ENCODE peak calls at places on chromosomes 7 and 10, in six cellular contexts. One of them, this sample, is unnamed.

GRCh38 chr7:128067983-128068382 is 36.7 kb upstream of the LRRC4 start:
- DNase-seq in BJ: no peak
- DNase-seq in SJSA1: no peak
- DNase-seq in CD8-positive, alpha-beta memory T cell: no peak
- DNase-seq in AG09309: no peak
- DNase-seq in heart left ventricle: no peak
- DNase-seq in this sample: no peak

GRCh38 chr10:86970152-86970886 is 2.0 kb downstream of the ADIRF start:
- DNase-seq in BJ: no peak
- DNase-seq in SJSA1: peak
- DNase-seq in CD8-positive, alpha-beta memory T cell: no peak
- DNase-seq in AG09309: no peak
- DNase-seq in heart left ventricle: peak
- DNase-seq in this sample: no peak

GRCh38 chr7:16982640-16983103 is 100.9 kb upstream of the AGR3 start:
- DNase-seq in BJ: no peak
- DNase-seq in SJSA1: peak
- DNase-seq in CD8-positive, alpha-beta memory T cell: peak
- DNase-seq in AG09309: no peak
- DNase-seq in heart left ventricle: no peak
- DNase-seq in this sample: peak

GRCh38 chr7:23530901-23531793 is 634 bp downstream of the TRA2A start:
- DNase-seq in BJ: no peak
- DNase-seq in SJSA1: peak
- DNase-seq in CD8-positive, alpha-beta memory T cell: peak
- DNase-seq in AG09309: no peak
- DNase-seq in heart left ventricle: peak
- DNase-seq in this sample: no peak

GRCh38 chr10:63723741-63724140 is 202.5 kb downstream of the REEP3 start:
- DNase-seq in BJ: no peak
- DNase-seq in SJSA1: no peak
- DNase-seq in CD8-positive, alpha-beta memory T cell: no peak
- DNase-seq in AG09309: no peak
- DNase-seq in heart left ventricle: no peak
- DNase-seq in this sample: no peak

GRCh38 chr10:14618669-14619068 is 156.0 kb downstream of the FAM107B start:
- DNase-seq in BJ: no peak
- DNase-seq in SJSA1: no peak
- DNase-seq in CD8-positive, alpha-beta memory T cell: no peak
- DNase-seq in AG09309: no peak
- DNase-seq in heart left ventricle: no peak
- DNase-seq in this sample: no peak

GRCh38 chr7:134448359-134449229 is 10.3 kb downstream of the AKR1B1 start:
- DNase-seq in BJ: peak
- DNase-seq in SJSA1: peak
- DNase-seq in CD8-positive, alpha-beta memory T cell: no peak
- DNase-seq in AG09309: peak
- DNase-seq in heart left ventricle: no peak
- DNase-seq in this sample: peak

GRCh38 chr10:114518401-114519305 is 114.4 kb upstream of the AFAP1L2 start:
- DNase-seq in BJ: no peak
- DNase-seq in SJSA1: peak
- DNase-seq in CD8-positive, alpha-beta memory T cell: no peak
- DNase-seq in AG09309: no peak
- DNase-seq in heart left ventricle: no peak
- DNase-seq in this sample: no peak

GRCh38 chr7:83161851-83162401 is 758 bp downstream of the PCLO start:
- DNase-seq in BJ: no peak
- DNase-seq in SJSA1: no peak
- DNase-seq in CD8-positive, alpha-beta memory T cell: no peak
- DNase-seq in AG09309: no peak
- DNase-seq in heart left ventricle: no peak
- DNase-seq in this sample: no peak

GRCh38 chr7:55308186-55308929 is 56.8 kb upstream of the LANCL2 start:
- DNase-seq in BJ: peak
- DNase-seq in SJSA1: no peak
- DNase-seq in CD8-positive, alpha-beta memory T cell: no peak
- DNase-seq in AG09309: peak
- DNase-seq in heart left ventricle: no peak
- DNase-seq in this sample: peak

GRCh38 chr10:121490906-121491519 is 107.2 kb downstream of the FGFR2 start:
- DNase-seq in BJ: no peak
- DNase-seq in SJSA1: no peak
- DNase-seq in CD8-positive, alpha-beta memory T cell: no peak
- DNase-seq in AG09309: no peak
- DNase-seq in heart left ventricle: peak
- DNase-seq in this sample: no peak

GRCh38 chr7:45872116-45873034 is 507 bp downstream of the CCDC201 start:
- DNase-seq in BJ: no peak
- DNase-seq in SJSA1: no peak
- DNase-seq in CD8-positive, alpha-beta memory T cell: no peak
- DNase-seq in AG09309: no peak
- DNase-seq in heart left ventricle: no peak
- DNase-seq in this sample: no peak

GRCh38 chr7:66639773-66640172 is 11.1 kb downstream of the KCTD7 start:
- DNase-seq in BJ: no peak
- DNase-seq in SJSA1: no peak
- DNase-seq in CD8-positive, alpha-beta memory T cell: no peak
- DNase-seq in AG09309: no peak
- DNase-seq in heart left ventricle: no peak
- DNase-seq in this sample: no peak

GRCh38 chr7:121000091-121000983 is 11.8 kb downstream of the CPED1 start:
- DNase-seq in BJ: no peak
- DNase-seq in SJSA1: peak
- DNase-seq in CD8-positive, alpha-beta memory T cell: no peak
- DNase-seq in AG09309: no peak
- DNase-seq in heart left ventricle: no peak
- DNase-seq in this sample: no peak

GRCh38 chr10:80454526-80455460 is 683 bp downstream of the TSPAN14 start:
- DNase-seq in BJ: no peak
- DNase-seq in SJSA1: no peak
- DNase-seq in CD8-positive, alpha-beta memory T cell: peak
- DNase-seq in AG09309: no peak
- DNase-seq in heart left ventricle: peak
- DNase-seq in this sample: no peak

GRCh38 chr10:100146875-100147665 is 38.8 kb downstream of the ERLIN1 start:
- DNase-seq in BJ: no peak
- DNase-seq in SJSA1: no peak
- DNase-seq in CD8-positive, alpha-beta memory T cell: no peak
- DNase-seq in AG09309: peak
- DNase-seq in heart left ventricle: no peak
- DNase-seq in this sample: no peak

GRCh38 chr7:32948202-32948601 is 9.0 kb upstream of the FKBP9 start:
- DNase-seq in BJ: no peak
- DNase-seq in SJSA1: no peak
- DNase-seq in CD8-positive, alpha-beta memory T cell: no peak
- DNase-seq in AG09309: no peak
- DNase-seq in heart left ventricle: no peak
- DNase-seq in this sample: no peak

GRCh38 chr7:159049266-159050025 is 95.2 kb downstream of the VIPR2 start:
- DNase-seq in BJ: no peak
- DNase-seq in SJSA1: no peak
- DNase-seq in CD8-positive, alpha-beta memory T cell: no peak
- DNase-seq in AG09309: no peak
- DNase-seq in heart left ventricle: no peak
- DNase-seq in this sample: no peak

GRCh38 chr7:75617634-75618234 is 121.0 kb downstream of the HIP1 start:
- DNase-seq in BJ: no peak
- DNase-seq in SJSA1: no peak
- DNase-seq in CD8-positive, alpha-beta memory T cell: peak
- DNase-seq in AG09309: peak
- DNase-seq in heart left ventricle: peak
- DNase-seq in this sample: no peak

GRCh38 chr10:27439101-27439500 is 65.0 kb upstream of the RAB18 start:
- DNase-seq in BJ: no peak
- DNase-seq in SJSA1: no peak
- DNase-seq in CD8-positive, alpha-beta memory T cell: no peak
- DNase-seq in AG09309: no peak
- DNase-seq in heart left ventricle: no peak
- DNase-seq in this sample: no peak

GRCh38 chr10:75038335-75038734 is 73.1 kb upstream of the SAMD8 start:
- DNase-seq in BJ: no peak
- DNase-seq in SJSA1: no peak
- DNase-seq in CD8-positive, alpha-beta memory T cell: no peak
- DNase-seq in AG09309: no peak
- DNase-seq in heart left ventricle: peak
- DNase-seq in this sample: no peak

GRCh38 chr10:126597206-126597605 is 73.3 kb downstream of the C10orf90 start:
- DNase-seq in BJ: no peak
- DNase-seq in SJSA1: no peak
- DNase-seq in CD8-positive, alpha-beta memory T cell: no peak
- DNase-seq in AG09309: no peak
- DNase-seq in heart left ventricle: no peak
- DNase-seq in this sample: no peak

GRCh38 chr10:103443475-103444185 is 8.5 kb downstream of the CALHM2 start:
- DNase-seq in BJ: no peak
- DNase-seq in SJSA1: no peak
- DNase-seq in CD8-positive, alpha-beta memory T cell: peak
- DNase-seq in AG09309: no peak
- DNase-seq in heart left ventricle: no peak
- DNase-seq in this sample: no peak

GRCh38 chr10:124748206-124748605 is 4.0 kb upstream of the FAM53B start:
- DNase-seq in BJ: no peak
- DNase-seq in SJSA1: no peak
- DNase-seq in CD8-positive, alpha-beta memory T cell: no peak
- DNase-seq in AG09309: no peak
- DNase-seq in heart left ventricle: no peak
- DNase-seq in this sample: no peak

GRCh38 chr7:138120140-138120827 is 44.0 kb downstream of the AKR1D1 start:
- DNase-seq in BJ: no peak
- DNase-seq in SJSA1: no peak
- DNase-seq in CD8-positive, alpha-beta memory T cell: no peak
- DNase-seq in AG09309: no peak
- DNase-seq in heart left ventricle: no peak
- DNase-seq in this sample: no peak

GRCh38 chr7:106138776-106139175 is 26.7 kb upstream of the SYPL1 start:
- DNase-seq in BJ: no peak
- DNase-seq in SJSA1: no peak
- DNase-seq in CD8-positive, alpha-beta memory T cell: no peak
- DNase-seq in AG09309: no peak
- DNase-seq in heart left ventricle: no peak
- DNase-seq in this sample: no peak

GRCh38 chr10:125114761-125115391 is 45.5 kb downstream of the CTBP2 start:
- DNase-seq in BJ: no peak
- DNase-seq in SJSA1: no peak
- DNase-seq in CD8-positive, alpha-beta memory T cell: no peak
- DNase-seq in AG09309: no peak
- DNase-seq in heart left ventricle: no peak
- DNase-seq in this sample: no peak

GRCh38 chr7:25854608-25855497 is 297.1 kb upstream of the NFE2L3 start:
- DNase-seq in BJ: peak
- DNase-seq in SJSA1: peak
- DNase-seq in CD8-positive, alpha-beta memory T cell: no peak
- DNase-seq in AG09309: peak
- DNase-seq in heart left ventricle: no peak
- DNase-seq in this sample: peak

GRCh38 chr7:130942211-130942964 is 208.4 kb upstream of the KLF14 start:
- DNase-seq in BJ: no peak
- DNase-seq in SJSA1: peak
- DNase-seq in CD8-positive, alpha-beta memory T cell: peak
- DNase-seq in AG09309: no peak
- DNase-seq in heart left ventricle: no peak
- DNase-seq in this sample: no peak
- H3K4me3 ChIP-seq in BJ: no peak
- H3K4me3 ChIP-seq in SJSA1: peak
- H3K4me3 ChIP-seq in CD8-positive, alpha-beta memory T cell: peak
- H3K4me3 ChIP-seq in AG09309: no peak
- H3K4me3 ChIP-seq in heart left ventricle: peak
- H3K4me3 ChIP-seq in this sample: no peak

DNA sequence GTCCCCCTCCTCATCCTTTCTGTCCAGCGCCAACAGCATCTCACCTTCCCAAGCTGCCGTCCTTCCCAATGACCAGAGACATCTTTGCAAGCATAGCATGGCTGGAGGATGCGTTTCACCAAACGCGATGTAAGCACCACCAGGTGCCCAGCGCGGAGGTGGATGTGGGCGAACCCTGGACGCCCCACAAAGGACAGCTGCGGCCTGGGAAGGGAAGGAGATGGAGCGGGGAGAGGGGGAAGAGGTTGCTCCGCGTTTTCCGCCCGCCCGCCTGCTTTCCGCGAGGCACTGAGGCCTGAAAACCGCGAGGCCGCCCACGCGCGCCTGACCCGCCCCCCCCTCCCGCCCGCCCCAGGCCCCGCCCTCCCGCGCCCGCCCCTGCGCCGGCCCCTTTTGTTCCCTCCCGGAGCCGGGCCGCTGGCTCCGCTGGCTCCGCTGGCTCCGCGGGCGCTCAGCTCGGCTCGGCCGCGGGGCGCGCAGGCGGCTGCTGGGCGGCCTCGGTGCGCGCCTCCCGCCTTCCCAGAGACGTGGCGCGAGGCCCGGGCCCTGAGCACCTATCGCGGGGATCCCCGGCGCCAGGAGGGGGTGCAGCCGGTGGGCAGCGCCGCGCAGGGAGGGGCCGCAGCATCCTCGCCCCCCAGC is at the start of gene CLIP2:
- DNase-seq in BJ: no peak
- DNase-seq in SJSA1: peak
- DNase-seq in CD8-positive, alpha-beta memory T cell: peak
- DNase-seq in AG09309: no peak
- DNase-seq in heart left ventricle: peak
- DNase-seq in this sample: no peak
- H3K4me3 ChIP-seq in BJ: peak
- H3K4me3 ChIP-seq in SJSA1: peak
- H3K4me3 ChIP-seq in CD8-positive, alpha-beta memory T cell: peak
- H3K4me3 ChIP-seq in AG09309: peak
- H3K4me3 ChIP-seq in heart left ventricle: peak
- H3K4me3 ChIP-seq in this sample: peak

GRCh38 chr7:124813962-124814798 is 48.6 kb upstream of the GPR37 start:
- DNase-seq in BJ: no peak
- DNase-seq in SJSA1: no peak
- DNase-seq in CD8-positive, alpha-beta memory T cell: no peak
- DNase-seq in AG09309: no peak
- DNase-seq in heart left ventricle: no peak
- DNase-seq in this sample: no peak
- H3K4me3 ChIP-seq in BJ: no peak
- H3K4me3 ChIP-seq in SJSA1: no peak
- H3K4me3 ChIP-seq in CD8-positive, alpha-beta memory T cell: no peak
- H3K4me3 ChIP-seq in AG09309: no peak
- H3K4me3 ChIP-seq in heart left ventricle: no peak
- H3K4me3 ChIP-seq in this sample: no peak

DNA sequence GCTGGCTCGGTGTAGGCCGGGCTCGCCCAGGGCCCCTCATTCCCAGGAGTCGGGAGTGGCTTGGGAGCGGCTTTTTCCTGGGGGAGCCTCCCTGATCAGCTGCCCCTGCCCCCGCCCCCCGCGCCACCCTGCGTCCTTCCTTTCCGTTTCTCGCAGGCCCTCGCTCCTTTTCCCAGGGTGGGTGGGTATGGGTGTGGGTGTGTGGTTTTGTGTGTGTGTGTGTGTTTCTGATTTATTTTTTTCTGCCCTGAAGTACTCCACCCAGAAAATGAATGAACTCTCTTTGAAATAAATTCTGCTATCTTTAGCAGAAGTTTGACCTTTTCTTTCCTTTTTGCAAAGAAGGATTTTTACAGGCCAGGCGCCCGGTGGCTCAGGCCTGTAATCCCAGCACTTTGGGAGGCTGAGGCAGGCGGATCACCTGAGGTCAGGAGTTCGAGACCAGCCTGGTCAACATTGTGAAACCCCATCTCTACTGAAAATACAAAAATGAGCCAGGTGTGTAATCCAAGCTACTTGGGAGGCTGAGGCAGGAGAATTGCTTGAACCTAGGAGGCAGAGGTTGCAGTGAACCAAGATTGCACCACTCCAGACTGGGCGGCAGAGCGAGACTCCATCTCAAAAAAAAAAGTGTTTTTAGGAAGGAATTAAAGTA is 30.0 kb upstream of the AP5Z1 start:
- DNase-seq in BJ: no peak
- DNase-seq in SJSA1: no peak
- DNase-seq in CD8-positive, alpha-beta memory T cell: no peak
- DNase-seq in AG09309: no peak
- DNase-seq in heart left ventricle: no peak
- DNase-seq in this sample: no peak
- H3K4me3 ChIP-seq in BJ: peak
- H3K4me3 ChIP-seq in SJSA1: peak
- H3K4me3 ChIP-seq in CD8-positive, alpha-beta memory T cell: peak
- H3K4me3 ChIP-seq in AG09309: peak
- H3K4me3 ChIP-seq in heart left ventricle: peak
- H3K4me3 ChIP-seq in this sample: peak